ENCODE peak calls at places on chromosome 7, in four cellular contexts. G is neural crest cell, Y is OCI-LY7, C is GM04503. O is an unnamed sample.

GRCh38 chr7:24907311-24907886 is 72.6 kb downstream of the OSBPL3 start:
- DNase-seq in G (no peak), Y (no peak), C (no peak), O (no peak)

GRCh38 chr7:134186022-134186421 is 58.9 kb downstream of the LRGUK start:
- DNase-seq in G (no peak), Y (no peak), C (peak; percentile 22), O (no peak)

GRCh38 chr7:102463841-102464576 is 654 bp downstream of the ALKBH4 start:
- DNase-seq in G (no peak), Y (no peak), C (no peak), O (no peak)

GRCh38 chr7:4556868-4557620 is 125.1 kb upstream of the FOXK1 start:
- DNase-seq in G (no peak), Y (no peak), C (no peak), O (no peak)

GRCh38 chr7:43572516-43573049 is 10.3 kb upstream of the STK17A start:
- DNase-seq in G (no peak), Y (no peak), C (peak; percentile 100), O (no peak)

GRCh38 chr7:40746841-40747556 is 612.2 kb downstream of the SUGCT start:
- DNase-seq in G (no peak), Y (no peak), C (peak; percentile 13), O (no peak)

GRCh38 chr7:76008156-76008687 is 13.8 kb upstream of the TMEM120A start:
- DNase-seq in G (no peak), Y (no peak), C (no peak), O (no peak)

GRCh38 chr7:40221836-40222235 is 87.0 kb downstream of the SUGCT start:
- DNase-seq in G (no peak), Y (no peak), C (peak; percentile 87), O (no peak)

GRCh38 chr7:87797798-87798403 is 78.3 kb downstream of the SLC25A40 start:
- DNase-seq in G (no peak), Y (peak; percentile 66), C (no peak), O (no peak)

GRCh38 chr7:137006293-137006692 is 137.8 kb downstream of the CHRM2 start:
- DNase-seq in G (no peak), Y (no peak), C (peak; percentile 34), O (no peak)

GRCh38 chr7:25765110-25765509 is 386.9 kb upstream of the NFE2L3 start:
- DNase-seq in G (no peak), Y (no peak), C (no peak), O (no peak)

GRCh38 chr7:20514364-20514763 is 101.1 kb upstream of the ABCB5 start:
- DNase-seq in G (no peak), Y (no peak), C (peak; percentile 6), O (peak; percentile 73)

GRCh38 chr7:105829681-105830322 is 46.6 kb downstream of the ATXN7L1 start:
- DNase-seq in G (no peak), Y (no peak), C (no peak), O (no peak)

GRCh38 chr7:46363688-46364087 is 442.6 kb upstream of the IGFBP3 start:
- DNase-seq in G (no peak), Y (no peak), C (no peak), O (no peak)

GRCh38 chr7:137243741-137244140 is 99.8 kb downstream of the PTN start:
- DNase-seq in G (no peak), Y (no peak), C (no peak), O (no peak)

GRCh38 chr7:4131043-4131442 is 551.1 kb upstream of the FOXK1 start:
- DNase-seq in G (no peak), Y (no peak), C (no peak), O (no peak)

GRCh38 chr7:36639826-36640225 is 84.5 kb downstream of the AOAH start:
- DNase-seq in G (no peak), Y (no peak), C (no peak), O (no peak)

GRCh38 chr7:3117488-3118228 is 74.0 kb upstream of the CARD11 start:
- DNase-seq in G (no peak), Y (no peak), C (no peak), O (no peak)